ENCODE peak calls at places on chromosomes 13 and 19, in five cellular contexts. B, O, U, P and Q are unnamed samples.

GRCh38 chr13:45989607-45990006 is 62.9 kb downstream of the ZC3H13 start:
- DNase-seq in B (peak; percentile 9), O (no peak), U (peak; percentile 86), P (peak; percentile 77), Q (peak; percentile 59)

GRCh38 chr13:25371608-25372274 is at the start of gene ATP8A2:
- DNase-seq in B (no peak), O (no peak), U (no peak), P (no peak), Q (no peak)

GRCh38 chr13:113934576-113934975 is 39.3 kb downstream of the C13orf46 start:
- DNase-seq in B (no peak), O (no peak), U (no peak), P (no peak), Q (no peak)

GRCh38 chr13:110319774-110320509 is 12.9 kb downstream of the COL4A2 start:
- DNase-seq in B (peak; percentile 87), O (peak; percentile 80), U (peak; percentile 86), P (peak; percentile 79), Q (peak; percentile 95)

GRCh38 chr19:3225677-3226093 is 1.2 kb downstream of the CELF5 start:
- DNase-seq in B (no peak), O (no peak), U (no peak), P (no peak), Q (no peak)

GRCh38 chr19:2806736-2807378 is 12.8 kb upstream of the ZNF554 start:
- DNase-seq in B (no peak), O (no peak), U (no peak), P (no peak), Q (no peak)

GRCh38 chr13:91216928-91217700 is 130.4 kb upstream of the MIR17HG start:
- DNase-seq in B (no peak), O (no peak), U (no peak), P (no peak), Q (no peak)

GRCh38 chr19:38547446-38547845 is 70.3 kb downstream of the MAP4K1 start:
- DNase-seq in B (no peak), O (no peak), U (no peak), P (no peak), Q (no peak)

GRCh38 chr13:21463424-21463823 is 4.3 kb upstream of the ZDHHC20 start:
- DNase-seq in B (no peak), O (no peak), U (no peak), P (no peak), Q (no peak)

GRCh38 chr13:44373601-44374347 is at the start of gene SERP2:
- DNase-seq in B (no peak), O (peak; percentile 29), U (no peak), P (peak; percentile 15), Q (peak; percentile 17)

GRCh38 chr13:77113496-77113895 is 86.5 kb upstream of the FBXL3 start:
- DNase-seq in B (no peak), O (no peak), U (no peak), P (peak; percentile 4), Q (peak; percentile 6)

GRCh38 chr13:93320942-93321341 is 94.3 kb downstream of the GPC6 start:
- DNase-seq in B (no peak), O (no peak), U (peak; percentile 67), P (peak; percentile 49), Q (peak; percentile 54)

GRCh38 chr13:76223565-76223964 is 587.4 kb downstream of the LMO7 start:
- DNase-seq in B (no peak), O (no peak), U (no peak), P (no peak), Q (no peak)

GRCh38 chr13:78978381-78978998 is 319.5 kb upstream of the OBI1 start:
- DNase-seq in B (peak; percentile 70), O (peak; percentile 40), U (peak; percentile 61), P (peak; percentile 82), Q (peak; percentile 34)

GRCh38 chr19:41709951-41710645 is 1.7 kb downstream of the CEACAM5 start:
- DNase-seq in B (no peak), O (no peak), U (no peak), P (no peak), Q (no peak)

GRCh38 chr19:409006-409514 is at the start of gene C2CD4C:
- DNase-seq in B (no peak), O (peak; percentile 33), U (no peak), P (no peak), Q (no peak)

GRCh38 chr19:39843919-39844793 is 2.0 kb downstream of the FBL start:
- DNase-seq in B (peak; percentile 61), O (no peak), U (peak; percentile 58), P (peak; percentile 73), Q (peak; percentile 16)

GRCh38 chr13:24183741-24184182 is 23.2 kb downstream of the SPATA13 start:
- DNase-seq in B (no peak), O (peak; percentile 89), U (no peak), P (no peak), Q (no peak)

GRCh38 chr13:94239135-94239534 is 240.3 kb downstream of the DCT start:
- DNase-seq in B (no peak), O (no peak), U (peak; percentile 87), P (peak; percentile 82), Q (peak; percentile 87)

GRCh38 chr19:58274771-58275199 is 4.0 kb upstream of the ZNF8 start:
- DNase-seq in B (peak; percentile 25), O (no peak), U (peak; percentile 35), P (peak; percentile 24), Q (peak; percentile 61)

GRCh38 chr13:73096173-73097117 is 37.6 kb downstream of the KLF5 start:
- DNase-seq in B (no peak), O (no peak), U (peak; percentile 38), P (no peak), Q (peak; percentile 55)

GRCh38 chr19:7219056-7219455 is 75.2 kb downstream of the INSR start:
- DNase-seq in B (no peak), O (no peak), U (no peak), P (no peak), Q (no peak)

GRCh38 chr19:28184997-28185396 is 1028.0 kb downstream of the UQCRFS1 start:
- DNase-seq in B (no peak), O (no peak), U (no peak), P (no peak), Q (peak; percentile 64)

GRCh38 chr13:44867825-44868224 is 121.4 kb downstream of the NUFIP1 start:
- DNase-seq in B (peak; percentile 23), O (no peak), U (no peak), P (peak; percentile 34), Q (no peak)

GRCh38 chr19:51704601-51705000 is 11.5 kb downstream of the SPACA6 start:
- DNase-seq in B (no peak), O (no peak), U (no peak), P (no peak), Q (no peak)

GRCh38 chr19:51703655-51704515 is 10.8 kb downstream of the SPACA6 start:
- DNase-seq in B (peak; percentile 95), O (peak; percentile 99), U (peak; percentile 89), P (peak; percentile 94), Q (peak; percentile 83)

GRCh38 chr19:51701468-51702100 is 8.5 kb downstream of the SPACA6 start:
- DNase-seq in B (no peak), O (no peak), U (no peak), P (no peak), Q (no peak)

GRCh38 chr19:51702103-51702753 is 9.1 kb downstream of the SPACA6 start:
- DNase-seq in B (peak; percentile 29), O (peak; percentile 95), U (peak; percentile 24), P (peak; percentile 58), Q (no peak)

GRCh38 chr19:51702754-51703654 is 9.9 kb downstream of the SPACA6 start:
- DNase-seq in B (peak; percentile 15), O (peak; percentile 68), U (no peak), P (no peak), Q (no peak)
- H3K4me3 ChIP-seq in B (no peak overlapping the region), O (no peak overlapping the region), U (no peak overlapping the region), P (no peak overlapping the region), Q (no peak overlapping the region)

DNA sequence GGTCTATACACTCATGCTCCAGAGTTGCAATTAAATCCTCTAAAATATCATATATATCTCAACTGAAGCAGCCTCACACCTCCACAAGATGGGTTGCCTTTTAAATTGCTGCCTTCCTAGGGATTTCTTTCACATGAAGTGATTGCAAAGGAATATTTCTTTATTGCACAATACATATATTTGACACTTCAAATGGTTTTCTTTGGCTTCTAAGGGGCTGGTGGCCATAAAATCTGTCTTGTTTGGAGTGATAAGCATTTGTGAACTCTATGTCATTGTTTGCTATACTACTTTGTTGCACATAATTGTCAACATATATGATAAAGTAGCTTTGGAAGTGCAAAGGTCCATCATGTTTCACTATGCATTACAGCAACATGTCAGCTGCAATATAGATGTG is 2381.0 kb downstream of the PCDH9 start:
- DNase-seq in B (no peak), O (no peak), U (no peak), P (no peak), Q (no peak)
- H3K4me3 ChIP-seq in B (no peak overlapping the region), O (no peak overlapping the region), U (no peak overlapping the region), P (no peak overlapping the region), Q (no peak overlapping the region)

DNA sequence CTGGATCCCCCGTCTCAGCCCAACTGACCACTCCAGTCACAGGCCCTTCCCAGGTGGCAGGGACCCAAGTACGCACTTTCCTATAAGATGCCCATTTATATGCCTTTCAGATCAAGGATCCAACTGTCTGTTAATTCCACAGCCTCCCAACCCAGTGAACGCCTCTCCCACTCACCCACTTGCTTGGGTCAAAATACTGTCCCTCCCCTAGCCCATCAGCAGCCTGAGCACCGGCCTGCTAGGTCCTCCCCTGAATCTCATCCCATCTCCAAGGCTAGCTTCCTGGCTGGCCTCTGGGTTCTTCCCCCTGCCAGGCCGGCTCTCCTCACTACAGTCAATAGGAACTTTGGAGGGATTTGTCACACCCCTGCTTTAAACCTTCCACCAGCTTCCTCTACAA is 1.9 kb downstream of the UBE2S start:
- DNase-seq in B (no peak), O (no peak), U (no peak), P (no peak), Q (no peak)
- H3K4me3 ChIP-seq in B (no peak overlapping the region), O (no peak overlapping the region), U (peak overlapping the region; percentile 64), P (peak overlapping the region; percentile 79), Q (peak overlapping the region; percentile 81)

GRCh38 chr13:50387124-50387581 is 371.9 kb downstream of the KCNRG start:
- DNase-seq in B (no peak), O (peak; percentile 56), U (peak; percentile 42), P (peak; percentile 16), Q (peak; percentile 74)

GRCh38 chr13:50389726-50390125 is 374.5 kb downstream of the KCNRG start:
- DNase-seq in B (peak; percentile 92), O (peak; percentile 13), U (no peak), P (no peak), Q (no peak)

GRCh38 chr13:50388481-50388880 is 373.2 kb downstream of the KCNRG start:
- DNase-seq in B (peak; percentile 83), O (no peak), U (no peak), P (no peak), Q (no peak)

GRCh38 chr13:50384724-50385123 is 369.5 kb downstream of the KCNRG start:
- DNase-seq in B (no peak), O (no peak), U (no peak), P (no peak), Q (no peak)

DNA sequence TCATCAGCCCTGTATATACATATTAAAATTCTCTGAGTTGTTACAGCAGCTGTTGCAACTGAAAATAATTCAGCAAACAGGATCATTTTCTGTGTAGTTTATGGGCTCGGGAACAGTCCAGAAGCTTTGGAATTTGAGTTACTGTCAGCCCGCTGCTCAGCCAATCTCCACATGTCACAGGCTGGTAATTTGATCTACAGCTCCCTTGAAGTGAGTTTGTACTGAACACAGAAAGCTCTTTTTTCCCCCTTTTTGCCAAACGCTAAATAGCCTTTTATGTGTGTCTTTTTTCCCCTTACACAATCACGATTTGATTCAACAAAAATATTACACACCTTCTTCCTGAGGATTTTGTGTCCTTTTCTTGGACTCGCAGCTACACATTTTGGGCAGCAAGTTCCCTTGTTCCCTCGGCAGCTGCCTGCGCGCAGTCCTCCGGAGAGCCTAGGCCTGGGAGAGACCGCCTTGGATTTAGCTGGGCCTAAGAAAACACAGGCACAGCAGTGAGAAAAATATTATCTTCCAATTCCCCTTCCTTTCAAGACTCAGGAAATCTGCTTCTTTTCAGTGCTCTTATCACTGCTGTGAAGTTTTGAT is 371.4 kb downstream of the KCNRG start:
- DNase-seq in B (peak; percentile 71), O (no peak), U (peak; percentile 82), P (peak; percentile 33), Q (peak; percentile 61)
- H3K4me3 ChIP-seq in B (no peak overlapping the region), O (no peak overlapping the region), U (no peak overlapping the region), P (no peak overlapping the region), Q (no peak overlapping the region)